ENCODE peak calls at places on chromosomes 2 and 18, in nine cellular contexts. R is neuronal stem cell; X is cardiac muscle cell; N is CD8-positive, alpha-beta T cell; E is colonic mucosa; W is PC-3; L is right atrium auricular region; T is testis; K is lower lobe of right lung. P is an unnamed sample. For H3K4me1 and H3K27me3, the result is how much of the 10 kb centered on the place peaks cover.

GRCh38 chr2:234331566-234331965 is 165.3 kb downstream of the ARL4C start:
- DNase-seq in E (no peak), T (no peak), X (no peak), N (no peak), R (no peak), W (no peak), L (no peak), K (no peak), P (no peak)

GRCh38 chr2:138649571-138649970 is 130.6 kb downstream of the NXPH2 start:
- DNase-seq in L (no peak), W (no peak), T (no peak), X (no peak), K (no peak), R (no peak), N (no peak), E (no peak), P (no peak)

GRCh38 chr2:190649035-190649797 is at the start of gene NAB1:
- DNase-seq in T (peak), N (peak), X (peak), E (peak), L (no peak), R (peak), W (no peak), K (peak), P (peak)

GRCh38 chr2:189698020-189698887 is 23.8 kb downstream of the ANKAR start:
- DNase-seq in W (peak), K (no peak), T (peak), X (peak), L (no peak), N (no peak), E (peak), R (no peak), P (peak)

GRCh38 chr2:136703214-136703613 is 62.1 kb upstream of the THSD7B start:
- DNase-seq in X (no peak), T (no peak), R (no peak), L (no peak), N (no peak), E (no peak), W (no peak), K (no peak), P (no peak)

GRCh38 chr2:29544031-29544430 is 377.4 kb downstream of the ALK start:
- DNase-seq in X (no peak), K (no peak), L (no peak), N (no peak), T (no peak), E (no peak), R (no peak), W (no peak), P (no peak)

GRCh38 chr2:229445501-229446294 is 174.6 kb upstream of the PID1 start:
- DNase-seq in N (no peak), E (no peak), T (peak), K (no peak), W (no peak), X (peak), L (peak), R (no peak), P (no peak)

GRCh38 chr18:55634545-55634944 is 46.6 kb upstream of the TCF4 start:
- DNase-seq in L (no peak), T (no peak), X (no peak), K (no peak), W (peak), R (no peak), N (no peak), E (no peak), P (no peak)

GRCh38 chr18:7729858-7730257 is 162.7 kb downstream of the PTPRM start:
- DNase-seq in R (no peak), T (no peak), N (no peak), L (no peak), W (no peak), E (no peak), K (no peak), X (no peak), P (no peak)

GRCh38 chr2:177989029-177989885 is 83.3 kb downstream of the PDE11A start:
- DNase-seq in L (no peak), X (no peak), E (no peak), T (no peak), K (no peak), W (no peak), R (no peak), N (no peak), P (no peak)

GRCh38 chr18:56873441-56874140 is 222.4 kb downstream of the WDR7 start:
- DNase-seq in T (no peak), R (peak), N (no peak), W (no peak), E (no peak), X (peak), K (no peak), L (no peak), P (no peak)

GRCh38 chr18:28560339-28560738 is 383.4 kb upstream of the CDH2 start:
- DNase-seq in E (no peak), R (no peak), N (no peak), W (no peak), X (no peak), K (no peak), T (no peak), L (no peak), P (no peak)

GRCh38 chr2:45259144-45259543 is 249.9 kb upstream of the SIX2 start:
- DNase-seq in W (peak), L (no peak), N (no peak), T (no peak), X (no peak), K (no peak), E (no peak), R (no peak), P (peak)

GRCh38 chr2:53104263-53104662 is 663.3 kb upstream of the CHAC2 start:
- DNase-seq in L (no peak), K (no peak), T (no peak), N (no peak), W (peak), R (peak), E (no peak), X (no peak), P (peak)

GRCh38 chr2:39728941-39729351 is 50.1 kb downstream of the THUMPD2 start:
- DNase-seq in N (no peak), K (peak), X (peak), T (peak), E (no peak), R (no peak), L (no peak), W (peak), P (peak)

GRCh38 chr2:135149251-135149650 is 97.2 kb downstream of the RAB3GAP1 start:
- DNase-seq in R (no peak), N (no peak), K (no peak), W (peak), L (no peak), X (no peak), E (no peak), T (no peak), P (no peak)

GRCh38 chr2:127884436-127884835 is 1.3 kb downstream of the AMMECR1L start:
- DNase-seq in N (no peak), X (no peak), R (no peak), K (no peak), E (no peak), L (no peak), W (peak), T (no peak), P (no peak)

GRCh38 chr2:178804791-178805190 is 2.4 kb downstream of the TTN start:
- DNase-seq in T (no peak), N (no peak), R (no peak), L (no peak), X (peak), K (no peak), W (peak), E (no peak), P (peak)

GRCh38 chr2:61878756-61879155 is 9.7 kb downstream of the CCT4 start:
- DNase-seq in X (no peak), N (no peak), K (no peak), W (no peak), L (no peak), T (no peak), R (no peak), E (no peak), P (no peak)

GRCh38 chr2:9107168-9108025 is 99.2 kb upstream of the ASAP2 start:
- DNase-seq in E (peak), X (no peak), T (no peak), R (no peak), N (no peak), L (no peak), K (peak), W (no peak), P (peak)

GRCh38 chr2:67463810-67464209 is 66.7 kb downstream of the ETAA1 start:
- DNase-seq in X (no peak), L (no peak), T (no peak), W (peak), R (no peak), N (no peak), K (no peak), E (no peak), P (no peak)

GRCh38 chr2:222289280-222290250 is 9.2 kb downstream of the PAX3 start:
- DNase-seq in K (no peak), N (no peak), E (no peak), L (no peak), X (no peak), T (no peak), R (no peak), W (no peak), P (no peak)

GRCh38 chr2:202450785-202451184 is 74.7 kb downstream of the BMPR2 start:
- DNase-seq in K (no peak), N (no peak), L (no peak), R (no peak), T (no peak), X (no peak), E (no peak), W (no peak), P (no peak)

DNA sequence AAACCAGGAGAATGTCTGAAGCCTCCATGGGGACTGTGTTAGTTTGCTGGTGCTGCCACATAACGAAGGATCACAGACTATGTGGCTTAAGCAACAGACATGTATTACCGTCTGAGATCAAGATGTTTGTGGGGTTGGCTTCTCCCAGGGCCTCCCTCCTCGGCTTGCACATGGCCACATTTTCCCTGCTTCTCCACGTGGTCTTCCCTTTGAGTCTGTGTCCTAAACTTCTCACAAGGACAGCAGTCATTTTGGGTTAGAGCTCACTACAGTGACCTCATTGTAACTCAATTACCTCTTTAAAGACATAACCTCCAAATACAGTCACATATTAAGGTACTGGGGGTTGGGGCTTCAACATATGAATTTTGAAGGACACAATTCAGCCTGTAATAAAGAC is 44.6 kb upstream of the LPIN2 start:
- DNase-seq in T (no peak), N (no peak), W (no peak), K (no peak), R (no peak), L (no peak), E (no peak), X (no peak), P (no peak)
- H3K4me1 ChIP-seq in T (under half), N (half or more), W (under half), K (under half), R (under half), L (under half), E (under half), X (under half), P (under half)

GRCh38 chr2:219056176-219056895 is 4.4 kb downstream of the IHH start:
- DNase-seq in R (no peak), K (no peak), N (no peak), T (no peak), L (no peak), X (no peak), E (no peak), W (no peak), P (no peak)

GRCh38 chr2:219056896-219057708 is 3.6 kb downstream of the IHH start:
- DNase-seq in L (no peak), N (no peak), W (no peak), R (no peak), E (no peak), T (no peak), K (no peak), X (no peak), P (no peak)

GRCh38 chr2:219057709-219058540 is 2.8 kb downstream of the IHH start:
- DNase-seq in W (peak), L (peak), N (peak), E (peak), R (peak), T (peak), X (peak), K (peak), P (peak)

GRCh38 chr2:219058541-219059374 is 2.0 kb downstream of the IHH start:
- DNase-seq in X (peak), R (no peak), K (peak), W (peak), N (no peak), L (no peak), E (peak), T (peak), P (no peak)

DNA sequence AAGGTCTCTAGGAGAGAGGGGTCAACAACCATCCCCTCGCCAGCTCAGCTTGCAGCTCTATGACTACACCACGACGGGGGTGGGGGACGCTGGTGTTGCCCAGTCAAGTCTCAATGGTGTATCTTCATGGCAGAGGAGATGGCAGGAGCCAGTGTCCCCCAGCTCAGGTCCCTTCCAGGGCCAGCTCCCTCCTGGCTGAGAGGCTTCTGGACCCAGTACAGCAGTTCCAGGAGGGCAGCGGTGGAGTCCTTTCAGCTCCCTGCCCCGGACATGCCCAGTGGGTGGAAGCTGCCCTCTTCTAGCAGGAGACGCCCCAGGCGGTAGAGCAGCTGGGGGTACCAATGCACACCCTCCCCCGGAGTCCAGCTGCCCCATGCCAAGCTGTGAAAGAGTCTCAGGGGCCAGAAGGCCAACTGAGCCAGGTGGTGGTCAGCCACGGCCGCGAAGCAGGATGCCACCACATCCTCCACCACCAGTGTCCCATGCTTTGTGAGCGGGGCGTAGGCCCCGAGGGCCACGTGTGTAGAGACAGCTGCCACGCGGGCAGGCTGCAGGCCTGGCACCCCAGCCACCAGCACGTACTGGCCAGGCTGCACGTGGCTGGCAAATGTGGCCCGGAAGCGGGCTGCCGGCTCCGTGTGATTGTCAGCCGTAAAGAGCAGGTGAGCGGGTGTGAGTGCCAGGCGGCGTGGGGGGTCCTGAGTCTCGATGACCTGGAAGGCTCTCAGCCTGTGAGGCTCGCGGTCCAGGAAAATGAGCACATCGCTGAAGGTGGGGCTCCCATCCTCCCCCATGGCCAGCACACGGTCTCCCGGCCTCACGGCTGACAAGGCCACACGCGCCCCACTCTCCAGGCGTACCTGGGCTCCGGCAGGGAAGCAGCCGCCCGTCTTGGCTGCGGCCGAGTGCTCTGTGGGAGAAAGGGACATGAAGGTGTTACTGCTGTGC is 5.5 kb downstream of the IHH start:
- DNase-seq in E (no peak), W (no peak), T (no peak), K (no peak), R (no peak), X (no peak), L (no peak), N (no peak), P (no peak)
- H3K27me3 ChIP-seq in E (under half), W (under half), T (under half), K (under half), R (half or more), X (half or more), L (under half), N (under half), P (under half)

DNA sequence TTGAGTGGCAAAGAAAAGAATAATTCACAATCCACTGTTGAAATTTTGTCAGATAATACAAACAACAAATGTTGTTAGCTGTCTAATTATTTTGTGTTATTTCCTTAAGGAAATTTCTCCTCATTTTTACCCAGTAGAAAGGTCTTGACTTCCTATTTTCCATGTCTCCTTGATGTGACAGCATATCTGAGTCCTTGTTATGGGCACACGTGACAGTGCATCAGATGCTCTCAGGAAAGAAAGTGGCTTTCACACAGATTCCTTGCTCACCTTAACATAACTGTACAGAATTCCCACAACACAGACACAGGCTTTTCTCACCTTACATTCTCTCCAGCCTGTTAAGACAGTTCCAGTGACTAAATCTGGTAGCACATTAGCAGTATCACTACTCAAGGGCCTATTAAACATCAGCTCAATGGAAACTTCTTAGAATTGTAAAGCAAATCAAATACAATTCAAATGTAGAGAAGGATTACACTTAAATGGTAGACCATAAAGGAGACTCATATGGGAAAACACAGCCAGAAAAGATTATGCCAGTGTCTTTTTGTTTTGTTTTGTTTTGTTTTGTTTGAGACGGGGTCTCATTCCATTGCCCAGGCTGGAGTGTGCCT is 30.2 kb upstream of the GPR55 start:
- DNase-seq in R (no peak), X (no peak), W (no peak), K (no peak), N (no peak), E (no peak), L (no peak), T (no peak), P (no peak)
- H3K4me1 ChIP-seq in R (under half), X (under half), W (under half), K (under half), N (under half), E (under half), L (under half), T (under half), P (under half)

GRCh38 chr2:95022309-95023221 is 2.9 kb upstream of the MAL start:
- DNase-seq in R (peak), X (peak), K (peak), W (peak), E (peak), L (no peak), N (peak), T (peak), P (peak)
- H3K27me3 ChIP-seq in R (half or more), X (half or more), K (half or more), W (under half), E (under half), L (under half), N (under half), T (under half), P (under half)

GRCh38 chr2:216574046-216574445 is 59.2 kb upstream of the IGFBP2 start:
- DNase-seq in W (no peak), L (no peak), X (no peak), N (no peak), T (no peak), R (no peak), E (no peak), K (no peak), P (no peak)
- H3K4me1 ChIP-seq in W (under half), L (under half), X (under half), N (under half), T (under half), R (under half), E (under half), K (under half), P (under half)

GRCh38 chr2:16515709-16516108 is 149.9 kb downstream of the CYRIA start:
- DNase-seq in K (no peak), W (no peak), L (no peak), E (no peak), X (no peak), R (no peak), N (no peak), T (no peak), P (no peak)
- H3K27me3 ChIP-seq in K (under half), W (under half), L (under half), E (under half), X (under half), R (under half), N (under half), T (under half), P (under half)

DNA sequence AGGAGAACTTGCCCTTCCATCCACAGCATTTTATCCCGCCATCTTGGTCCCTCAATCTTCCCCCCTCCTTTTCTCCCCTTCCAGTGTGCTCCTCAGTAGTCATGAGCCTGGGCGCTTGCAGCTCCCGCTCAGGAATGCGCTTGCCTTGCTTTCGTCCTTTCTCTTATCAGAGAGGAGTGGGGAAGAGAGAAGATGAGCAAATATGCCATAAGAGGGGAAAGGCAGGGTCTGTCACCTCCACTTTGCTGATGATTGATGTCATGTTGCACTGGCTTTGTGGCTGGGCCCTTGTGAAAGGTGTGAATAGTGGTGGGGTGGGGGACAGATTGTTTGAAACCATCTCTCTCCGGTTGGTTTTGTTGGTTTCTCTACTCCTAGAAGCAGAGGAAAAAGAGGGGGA is 569.3 kb downstream of the TNS1 start:
- DNase-seq in L (no peak), X (peak), W (no peak), T (peak), N (no peak), R (no peak), K (no peak), E (no peak), P (no peak)
- H3K4me1 ChIP-seq in L (under half), X (half or more), W (under half), T (under half), N (under half), R (under half), K (under half), E (under half), P (under half)

DNA sequence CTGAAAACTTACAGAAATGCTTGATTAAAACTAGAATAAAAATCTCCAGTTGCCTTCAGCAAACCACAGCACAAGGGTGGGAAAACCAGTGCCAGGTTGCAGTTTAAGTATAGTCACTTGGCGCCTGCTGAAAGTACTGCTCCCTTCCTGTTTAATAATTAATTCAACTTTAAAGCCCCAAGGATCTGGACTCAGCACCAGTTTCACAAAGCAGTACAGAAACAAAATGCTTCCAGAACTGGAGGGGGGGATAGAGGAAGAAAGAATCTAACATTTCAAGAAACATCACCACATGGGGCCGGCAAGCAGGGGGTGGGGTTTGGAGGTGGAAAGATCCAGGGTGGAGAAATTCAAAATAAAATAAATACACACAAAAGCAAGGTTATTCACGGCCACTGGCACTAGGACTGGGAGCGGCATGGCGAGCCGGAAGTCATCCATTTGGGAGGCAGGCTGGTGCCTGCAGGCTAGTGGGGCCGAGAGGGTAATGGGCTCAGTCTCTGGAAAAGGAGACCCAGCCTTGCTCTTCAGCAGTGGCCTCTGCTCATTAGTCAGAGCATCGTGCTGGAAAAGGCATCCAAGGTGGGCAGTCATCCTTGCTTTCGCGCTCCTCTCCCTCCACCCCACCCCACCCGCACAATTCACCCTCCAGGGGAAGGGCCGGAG is 85.8 kb downstream of the POU3F3 start:
- DNase-seq in W (no peak), K (no peak), T (no peak), E (peak), L (no peak), X (no peak), R (no peak), N (no peak), P (no peak)
- H3K27me3 ChIP-seq in W (half or more), K (under half), T (under half), E (under half), L (under half), X (under half), R (under half), N (under half), P (under half)